ENCODE peak calls at places on chromosome 22, in four cellular contexts. X is OCI-LY7; K is CD8-positive, alpha-beta T cell; R is breast epithelium. B is an unnamed sample.

GRCh38 chr22:19887251-19887985 is 32.7 kb upstream of the GNB1L start:
- DNase-seq in X (no peak), R (no peak), K (no peak), B (peak; percentile 38)

GRCh38 chr22:44661070-44661469 is 40.9 kb upstream of the PRR5 start:
- DNase-seq in X (no peak), R (no peak), K (no peak), B (no peak)

GRCh38 chr22:44317163-44317455 is 4.4 kb upstream of the SHISAL1 start:
- DNase-seq in R (no peak), X (no peak), K (no peak), B (no peak)

GRCh38 chr22:23762866-23763578 is at the start of gene C22orf15:
- DNase-seq in R (no peak), K (no peak), X (no peak), B (no peak)

GRCh38 chr22:19292262-19293230 is 1.0 kb upstream of the CLTCL1 start:
- DNase-seq in K (no peak), X (peak; percentile 54), R (no peak), B (peak; percentile 47)

GRCh38 chr22:35422145-35422544 is 22.2 kb downstream of the MCM5 start:
- DNase-seq in X (no peak), R (no peak), K (no peak), B (no peak)

GRCh38 chr22:29146771-29147170 is 58.9 kb upstream of the EMID1 start:
- DNase-seq in R (no peak), K (no peak), X (no peak), B (no peak)

GRCh38 chr22:20420157-20420842 is 17.3 kb downstream of the SCARF2 start:
- DNase-seq in R (no peak), X (no peak), K (no peak), B (peak; percentile 28)

GRCh38 chr22:44351685-44352377 is 39.1 kb upstream of the SHISAL1 start:
- DNase-seq in X (no peak), K (no peak), R (no peak), B (peak; percentile 85)

GRCh38 chr22:32005453-32005852 is 37.6 kb upstream of the SLC5A1 start:
- DNase-seq in R (no peak), K (no peak), X (no peak), B (no peak)

GRCh38 chr22:33325232-33326004 is 267.2 kb upstream of the SYN3 start:
- DNase-seq in R (no peak), X (peak; percentile 77), K (no peak), B (no peak)

GRCh38 chr22:32037236-32037635 is 5.8 kb upstream of the SLC5A1 start:
- DNase-seq in R (no peak), X (no peak), K (no peak), B (no peak)

GRCh38 chr22:40076702-40077645 is 82.2 kb downstream of the FAM83F start:
- DNase-seq in X (no peak), K (no peak), R (no peak), B (no peak)

GRCh38 chr22:25833091-25833490 is 91.1 kb downstream of the MYO18B start:
- DNase-seq in R (no peak), K (no peak), X (no peak), B (no peak)

GRCh38 chr22:44305888-44306287 is 6.9 kb downstream of the SHISAL1 start:
- DNase-seq in X (no peak), R (no peak), K (no peak), B (no peak)

GRCh38 chr22:20606041-20606783 is 98.8 kb downstream of the MED15 start:
- DNase-seq in R (peak; percentile 81), X (peak; percentile 78), K (peak; percentile 60), B (peak; percentile 63)

GRCh38 chr22:32542332-32543019 is 67.9 kb downstream of the FBXO7 start:
- DNase-seq in K (no peak), R (no peak), X (no peak), B (no peak)

GRCh38 chr22:49390954-49391353 is 436.7 kb downstream of the BRD1 start:
- DNase-seq in K (no peak), X (no peak), R (no peak), B (no peak)

GRCh38 chr22:48371391-48371790 is 1456.3 kb downstream of the BRD1 start:
- DNase-seq in K (no peak), X (no peak), R (no peak), B (no peak)

GRCh38 chr22:40728731-40729189 is 49.5 kb downstream of the MCHR1 start:
- DNase-seq in X (peak; percentile 61), R (no peak), K (peak; percentile 59), B (no peak)

GRCh38 chr22:41382098-41382578 is 396 bp downstream of the TEF start:
- DNase-seq in K (peak; percentile 47), X (peak; percentile 75), R (peak; percentile 72), B (no peak)

GRCh38 chr22:38937541-38937940 is 19.9 kb upstream of the APOBEC3A start:
- DNase-seq in K (no peak), X (no peak), R (no peak), B (no peak)

GRCh38 chr22:41485033-41485432 is 16.1 kb downstream of the ACO2 start:
- DNase-seq in X (no peak), K (no peak), R (no peak), B (no peak)

GRCh38 chr22:39090426-39091064 is 6.5 kb upstream of the APOBEC3H start:
- DNase-seq in R (no peak), K (peak; percentile 83), X (no peak), B (peak; percentile 90)

GRCh38 chr22:24968066-24968561 is 15.6 kb downstream of the KIAA1671 start:
- DNase-seq in K (no peak), R (peak; percentile 73), X (no peak), B (peak; percentile 85)

GRCh38 chr22:26485013-26485412 is 1.3 kb downstream of the SRRD start:
- DNase-seq in R (no peak), X (no peak), K (no peak), B (no peak)

GRCh38 chr22:32331236-32331917 is 26.3 kb upstream of the RFPL3 start:
- DNase-seq in X (no peak), R (peak; percentile 31), K (no peak), B (no peak)

GRCh38 chr22:43983808-43984207 is 28.6 kb downstream of the SAMM50 start:
- DNase-seq in X (no peak), K (no peak), R (no peak), B (no peak)

DNA sequence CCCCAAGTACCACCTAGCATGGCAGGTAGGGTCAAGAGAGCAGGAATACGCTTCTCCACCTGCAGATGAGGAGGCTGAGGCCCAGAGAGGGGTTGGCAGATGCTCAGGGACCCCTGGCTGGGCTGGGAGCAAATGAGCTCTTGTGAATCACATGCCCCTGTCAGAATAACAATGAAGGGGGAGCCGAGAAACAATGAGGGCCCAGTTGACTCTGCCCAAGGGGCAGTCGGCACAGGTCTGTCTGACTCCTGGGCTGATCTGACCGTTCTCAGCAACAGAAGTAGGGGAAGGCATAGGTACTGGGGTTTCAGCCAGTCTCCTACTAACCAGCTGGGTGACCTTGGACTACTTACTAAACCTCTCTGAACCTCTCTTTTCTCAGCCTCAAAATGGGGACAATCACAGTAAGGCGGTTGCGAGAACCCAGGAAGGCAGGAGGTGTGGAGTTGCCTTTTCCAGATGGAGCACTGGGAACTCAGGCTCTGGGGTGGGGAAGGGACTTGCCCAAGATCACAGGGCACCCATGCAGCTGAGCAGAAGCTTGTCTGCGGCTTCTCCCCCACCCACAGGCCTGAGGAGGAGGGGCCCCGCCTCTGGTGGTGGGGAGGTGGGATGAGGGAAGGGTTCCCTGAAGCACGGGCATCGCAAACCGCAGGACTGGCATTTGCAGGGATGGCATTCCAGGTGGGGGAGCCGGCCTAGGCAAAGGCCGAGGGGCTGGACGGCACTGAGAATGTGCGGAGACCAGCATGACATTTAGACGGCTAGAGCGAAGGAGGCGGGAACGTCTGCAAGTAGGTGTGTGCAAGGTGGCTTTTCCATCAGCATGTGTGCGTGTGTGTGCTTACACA is 163.0 kb downstream of the MN1 start:
- DNase-seq in X (no peak), K (no peak), R (no peak), B (no peak)
- TF ChIP-seq CTCF in X (no peak), K (no peak), R (no peak), B (no peak)

GRCh38 chr22:42962295-42963230 is 52.4 kb downstream of the PACSIN2 start:
- DNase-seq in R (no peak), K (no peak), X (no peak), B (no peak)

GRCh38 chr22:42967005-42967404 is 47.9 kb downstream of the PACSIN2 start:
- DNase-seq in K (no peak), R (no peak), X (no peak), B (no peak)

GRCh38 chr22:42966389-42966998 is 48.5 kb downstream of the PACSIN2 start:
- DNase-seq in R (no peak), K (no peak), X (no peak), B (no peak)

GRCh38 chr22:42963231-42963595 is 51.7 kb downstream of the PACSIN2 start:
- DNase-seq in X (no peak), R (no peak), K (no peak), B (no peak)

GRCh38 chr22:42964994-42965699 is 49.8 kb downstream of the PACSIN2 start:
- DNase-seq in X (no peak), K (no peak), R (no peak), B (no peak)
- H3K4me1 ChIP-seq in X (no peaks in the 10 kb centered on the region), K (peaks cover 8% of the 10 kb centered on the region), R (peaks cover 3% of the 10 kb centered on the region), B (peaks cover 44% of the 10 kb centered on the region)

GRCh38 chr22:17631076-17631565 is 2.6 kb upstream of the ATP6V1E1 start:
- DNase-seq in X (no peak), K (no peak), R (no peak), B (no peak)

GRCh38 chr22:17628304-17629166 is at the start of gene ATP6V1E1:
- DNase-seq in R (peak; percentile 96), X (peak; percentile 95), K (peak; percentile 93), B (peak; percentile 91)

GRCh38 chr22:17629167-17629489 is 579 bp upstream of the ATP6V1E1 start:
- DNase-seq in R (no peak), X (no peak), K (no peak), B (no peak)

GRCh38 chr22:17629646-17630045 is 1.1 kb upstream of the ATP6V1E1 start:
- DNase-seq in R (no peak), K (no peak), X (no peak), B (no peak)

DNA sequence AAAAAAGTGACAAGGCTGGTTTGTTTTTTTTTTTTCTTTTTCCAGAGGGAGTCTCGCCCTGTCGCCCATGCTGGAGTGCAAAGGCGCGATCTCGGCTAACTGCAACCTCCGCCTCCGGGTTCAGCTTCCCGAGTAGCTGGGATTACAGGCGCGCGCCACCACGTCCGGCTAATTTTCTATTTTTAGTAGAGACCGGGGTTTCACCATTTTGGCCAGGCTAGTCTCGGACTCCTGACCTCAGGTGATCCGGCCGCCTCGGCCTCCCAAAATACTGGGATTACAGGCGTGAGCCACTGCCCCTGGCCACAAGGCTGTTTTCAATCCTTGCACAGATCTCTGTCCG is 617 bp downstream of the ATP6V1E1 start:
- DNase-seq in K (no peak), X (no peak), R (no peak), B (no peak)
- H3K27ac ChIP-seq in K (peak overlapping the region; percentile 93), X (peak overlapping the region; percentile 57), R (peak overlapping the region; percentile 92), B (peak overlapping the region; percentile 77)

GRCh38 chr22:27937453-27937852 is 18.4 kb upstream of the PITPNB start:
- DNase-seq in X (no peak), K (no peak), R (no peak), B (no peak)
- TF ChIP-seq CTCF in X (no peak), K (no peak), R (no peak), B (peak; percentile 26)

GRCh38 chr22:27639180-27640086 is 162.1 kb downstream of the MN1 start:
- DNase-seq in K (no peak), X (no peak), R (no peak), B (no peak)
- H3K4me1 ChIP-seq in K (no peaks in the 10 kb centered on the region), X (no peaks in the 10 kb centered on the region), R (no peaks in the 10 kb centered on the region), B (no peaks in the 10 kb centered on the region)

GRCh38 chr22:46103664-46104063 is 46.7 kb upstream of the PPARA start:
- DNase-seq in R (no peak), X (no peak), K (no peak), B (no peak)
- H3K27ac ChIP-seq in R (peak overlapping the region; percentile 100), X (no peak overlapping the region), K (no peak overlapping the region), B (peak overlapping the region; percentile 92)

GRCh38 chr22:22709719-22710445 is 65.5 kb downstream of the GGTLC2 start:
- DNase-seq in R (no peak), X (peak; percentile 45), K (no peak), B (no peak)
- TF ChIP-seq CTCF in R (no peak), X (peak; percentile 73), K (no peak), B (no peak)